ENCODE peak calls at places on chromosomes 6 and 20, in six cellular contexts. F is lower lobe of right lung, U is RWPE1, G is foreskin melanocyte, R is fibroblast of mammary gland, H is M059J. K is an unnamed sample.

GRCh38 chr20:62405108-62405980 is 1.7 kb downstream of the CABLES2 start:
- DNase-seq in U (peak; percentile 73), R (peak; percentile 74), H (peak; percentile 51), G (no peak), F (no peak), K (no peak)

GRCh38 chr20:31859266-31859997 is 10.9 kb downstream of the DUSP15 start:
- DNase-seq in R (no peak), G (no peak), H (no peak), F (no peak), U (no peak), K (no peak)

GRCh38 chr6:157621401-157621800 is 201.6 kb upstream of the SNX9 start:
- DNase-seq in U (no peak), H (no peak), R (no peak), F (no peak), G (no peak), K (no peak)

GRCh38 chr6:148342146-148343027 is at the start of gene SASH1:
- DNase-seq in U (peak; percentile 77), F (peak; percentile 79), G (peak; percentile 92), H (peak; percentile 89), R (peak; percentile 81), K (peak; percentile 88)

GRCh38 chr6:128464790-128465189 is 55.6 kb downstream of the PTPRK start:
- DNase-seq in G (no peak), U (no peak), F (no peak), H (no peak), R (no peak), K (no peak)

GRCh38 chr20:905396-905961 is 10.7 kb downstream of the ANGPT4 start:
- DNase-seq in U (no peak), F (no peak), H (no peak), R (no peak), G (no peak), K (no peak)

GRCh38 chr6:16136536-16137450 is 7.9 kb downstream of the MYLIP start:
- DNase-seq in F (no peak), G (no peak), R (peak; percentile 91), H (peak; percentile 95), U (peak; percentile 79), K (no peak)

GRCh38 chr20:32168184-32168910 is 39.2 kb downstream of the PLAGL2 start:
- DNase-seq in R (peak; percentile 57), F (no peak), G (no peak), H (peak; percentile 78), U (no peak), K (no peak)

GRCh38 chr6:15062311-15063252 is 183.3 kb upstream of the JARID2 start:
- DNase-seq in H (peak; percentile 100), F (no peak), G (peak; percentile 98), R (peak; percentile 93), U (peak; percentile 91), K (no peak)

K was measured in kidney.